ENCODE peak calls at places on chromosomes 6 and 20, in five cellular contexts. Y is iris pigment epithelial cell; G is progenitor cell of endocrine pancreas; Q is activated naive CD8-positive, alpha-beta T cell treated with anti-CD3 and anti-CD28 coated beads, Interleukin-2, amount 50 U/mL, for 24 hours; X is CD8-positive, alpha-beta T cell. H is an unnamed sample.

GRCh38 chr6:14767176-14767575 is 478.7 kb upstream of the JARID2 start:
- DNase-seq in Y (no peak), G (no peak), Q (no peak), X (no peak), H (no peak)

GRCh38 chr20:44576297-44576696 is 6.1 kb upstream of the PKIG start:
- DNase-seq in Y (peak), G (no peak), Q (no peak), X (no peak), H (no peak)

GRCh38 chr6:44251576-44252524 is 4.9 kb downstream of the HSP90AB1 start:
- DNase-seq in Y (no peak), G (no peak), Q (no peak), X (no peak), H (no peak)

GRCh38 chr20:16125810-16126209 is 447.4 kb downstream of the KIF16B start:
- DNase-seq in Y (no peak), G (no peak), Q (no peak), X (no peak), H (no peak)

GRCh38 chr6:90978046-90978445 is 391.2 kb upstream of the MAP3K7 start:
- DNase-seq in Y (peak), G (no peak), Q (no peak), X (no peak), H (no peak)

GRCh38 chr20:5675103-5676091 is 74.8 kb upstream of the SHLD1 start:
- DNase-seq in Y (peak), G (no peak), Q (no peak), X (no peak), H (peak)

GRCh38 chr6:53928641-53929339 is 134.0 kb downstream of the LRRC1 start:
- DNase-seq in Y (peak), G (no peak), Q (no peak), X (no peak), H (no peak)

GRCh38 chr6:163941471-163941980 is 527.0 kb downstream of the QKI start:
- DNase-seq in Y (no peak), G (no peak), Q (no peak), X (no peak), H (no peak)

GRCh38 chr6:34930221-34930620 is 41.2 kb downstream of the ANKS1A start:
- DNase-seq in Y (no peak), G (no peak), Q (no peak), X (no peak), H (no peak)

GRCh38 chr6:7914991-7915789 is 4.6 kb upstream of the TXNDC5 start:
- DNase-seq in Y (peak), G (no peak), Q (no peak), X (no peak), H (no peak)

GRCh38 chr20:4961746-4962145 is 39.6 kb downstream of the SLC23A2 start:
- DNase-seq in Y (peak), G (no peak), Q (no peak), X (peak), H (no peak)

GRCh38 chr6:122651031-122651430 is 40.8 kb downstream of the PKIB start:
- DNase-seq in Y (no peak), G (no peak), Q (no peak), X (no peak), H (no peak)

GRCh38 chr20:9068232-9068781 is 580 bp upstream of the PLCB4 start:
- DNase-seq in Y (no peak), G (peak), Q (no peak), X (no peak), H (no peak)

GRCh38 chr6:116255246-116255800 is 1.4 kb upstream of the TSPYL4 start:
- DNase-seq in Y (peak), G (no peak), Q (no peak), X (no peak), H (no peak)

GRCh38 chr6:135323202-135323668 is 142.1 kb downstream of the MYB start:
- DNase-seq in Y (no peak), G (no peak), Q (no peak), X (no peak), H (no peak)

GRCh38 chr6:33746651-33747100 is at the start of gene IP6K3:
- DNase-seq in Y (no peak), G (no peak), Q (no peak), X (no peak), H (no peak)

H was measured in lower lobe of right lung.